ENCODE peak calls at places on chromosomes 16 and 17, in four cellular contexts. R, L, S and G are unnamed samples.

GRCh38 chr17:3925684-3926537 is 9.6 kb upstream of the P2RX1 start:
- DNase-seq in R (no peak), L (no peak), S (no peak), G (no peak)

GRCh38 chr16:66511615-66512500 is 38.1 kb downstream of the TK2 start:
- DNase-seq in R (peak; percentile 90), L (peak; percentile 82), S (no peak), G (peak; percentile 89)

GRCh38 chr17:30336369-30337171 is 2.7 kb upstream of the TMIGD1 start:
- DNase-seq in R (peak; percentile 88), L (peak; percentile 77), S (peak; percentile 76), G (peak; percentile 67)

GRCh38 chr17:8629371-8630226 is 926 bp downstream of the MYH10 start:
- DNase-seq in R (peak; percentile 17), L (peak; percentile 53), S (no peak), G (peak; percentile 40)

GRCh38 chr17:72603346-72604242 is 482.8 kb downstream of the SOX9 start:
- DNase-seq in R (peak; percentile 78), L (peak; percentile 43), S (no peak), G (peak; percentile 93)

GRCh38 chr17:74454197-74455024 is 12.0 kb upstream of the CD300A start:
- DNase-seq in R (no peak), L (peak; percentile 40), S (peak; percentile 61), G (peak; percentile 68)

GRCh38 chr17:8892338-8892690 is 24.8 kb upstream of the PIK3R6 start:
- DNase-seq in R (no peak), L (peak; percentile 19), S (no peak), G (peak; percentile 4)

GRCh38 chr17:1434150-1434549 is 21.9 kb downstream of the CRK start:
- DNase-seq in R (no peak), L (peak; percentile 36), S (no peak), G (peak; percentile 36)